ENCODE peak calls at places on chromosomes 6 and 20, in seven cellular contexts. H is HepG2, X is H1, K is HCT116, U is K562, I is endothelial cell of umbilical vein, R is GM12878. L is an unnamed sample.

GRCh38 chr6:68958327-68958726 is 323.2 kb downstream of the ADGRB3 start:
- DNase-seq in H (peak; percentile 2), X (no peak), K (no peak), U (no peak), I (no peak), R (no peak), L (peak; percentile 53)

GRCh38 chr20:38658879-38659612 is 57.4 kb downstream of the ARHGAP40 start:
- DNase-seq in H (peak; percentile 60), X (no peak), K (peak; percentile 43), U (peak; percentile 64), I (peak; percentile 16), R (no peak), L (no peak)

GRCh38 chr6:14317616-14318015 is 200.0 kb downstream of the CD83 start:
- DNase-seq in H (no peak), X (no peak), K (no peak), U (no peak), I (no peak), R (no peak), L (no peak)

GRCh38 chr20:36501367-36502006 is 39.8 kb upstream of the MYL9 start:
- DNase-seq in H (no peak), X (no peak), K (no peak), U (no peak), I (no peak), R (no peak), L (no peak)

GRCh38 chr20:13546497-13547131 is 92.1 kb downstream of the TASP1 start:
- DNase-seq in H (peak; percentile 83), X (peak; percentile 39), K (peak; percentile 69), U (peak; percentile 39), I (peak; percentile 72), R (peak; percentile 17), L (peak; percentile 10)

GRCh38 chr6:53725791-53726575 is 60.4 kb upstream of the KLHL31 start:
- DNase-seq in H (peak; percentile 72), X (peak; percentile 39), K (no peak), U (peak; percentile 81), I (peak; percentile 70), R (no peak), L (peak; percentile 22)

GRCh38 chr6:89818977-89819335 is 638 bp downstream of the MDN1 start:
- DNase-seq in H (peak; percentile 43), X (no peak), K (no peak), U (no peak), I (peak; percentile 60), R (no peak), L (peak; percentile 14)

GRCh38 chr6:82022614-82023102 is 224.9 kb downstream of the IBTK start:
- DNase-seq in H (peak; percentile 39), X (no peak), K (peak; percentile 73), U (no peak), I (peak; percentile 77), R (no peak), L (no peak)

GRCh38 chr6:11595903-11596302 is 58.4 kb downstream of the TMEM170B start:
- DNase-seq in H (no peak), X (no peak), K (no peak), U (no peak), I (peak; percentile 19), R (no peak), L (no peak)

GRCh38 chr6:77440206-77440976 is 22.9 kb downstream of the HTR1B start:
- DNase-seq in H (no peak), X (no peak), K (no peak), U (no peak), I (no peak), R (no peak), L (no peak)

GRCh38 chr6:47709160-47709559 is 10.8 kb downstream of the ADGRF4 start:
- DNase-seq in H (no peak), X (no peak), K (no peak), U (no peak), I (no peak), R (no peak), L (no peak)

GRCh38 chr6:119541132-119541905 is 191.8 kb upstream of the MAN1A1 start:
- DNase-seq in H (no peak), X (no peak), K (peak; percentile 88), U (no peak), I (no peak), R (no peak), L (peak; percentile 37)

GRCh38 chr20:32010666-32011065 is 428 bp downstream of the CCM2L start:
- DNase-seq in H (no peak), X (no peak), K (no peak), U (no peak), I (no peak), R (no peak), L (no peak)

GRCh38 chr6:133424359-133424758 is 183.2 kb downstream of the EYA4 start:
- DNase-seq in H (no peak), X (no peak), K (no peak), U (no peak), I (no peak), R (no peak), L (no peak)

GRCh38 chr6:130560231-130560630 is 194.4 kb downstream of the TMEM200A start:
- DNase-seq in H (no peak), X (no peak), K (no peak), U (no peak), I (no peak), R (no peak), L (no peak)

GRCh38 chr20:46562373-46563169 is 12.1 kb upstream of the OCSTAMP start:
- DNase-seq in H (peak; percentile 87), X (peak; percentile 50), K (peak; percentile 47), U (peak; percentile 88), I (peak; percentile 80), R (no peak), L (no peak)

GRCh38 chr20:50303573-50304500 is 113.2 kb downstream of the CEBPB start:
- DNase-seq in H (peak; percentile 89), X (no peak), K (no peak), U (peak; percentile 56), I (peak; percentile 42), R (no peak), L (peak; percentile 2)

GRCh38 chr6:72530152-72530551 is 91.7 kb upstream of the KCNQ5 start:
- DNase-seq in H (no peak), X (no peak), K (no peak), U (no peak), I (no peak), R (no peak), L (no peak)

GRCh38 chr20:64148581-64148980 is 15.7 kb upstream of the MYT1 start:
- DNase-seq in H (no peak), X (no peak), K (no peak), U (no peak), I (no peak), R (no peak), L (no peak)

DNA sequence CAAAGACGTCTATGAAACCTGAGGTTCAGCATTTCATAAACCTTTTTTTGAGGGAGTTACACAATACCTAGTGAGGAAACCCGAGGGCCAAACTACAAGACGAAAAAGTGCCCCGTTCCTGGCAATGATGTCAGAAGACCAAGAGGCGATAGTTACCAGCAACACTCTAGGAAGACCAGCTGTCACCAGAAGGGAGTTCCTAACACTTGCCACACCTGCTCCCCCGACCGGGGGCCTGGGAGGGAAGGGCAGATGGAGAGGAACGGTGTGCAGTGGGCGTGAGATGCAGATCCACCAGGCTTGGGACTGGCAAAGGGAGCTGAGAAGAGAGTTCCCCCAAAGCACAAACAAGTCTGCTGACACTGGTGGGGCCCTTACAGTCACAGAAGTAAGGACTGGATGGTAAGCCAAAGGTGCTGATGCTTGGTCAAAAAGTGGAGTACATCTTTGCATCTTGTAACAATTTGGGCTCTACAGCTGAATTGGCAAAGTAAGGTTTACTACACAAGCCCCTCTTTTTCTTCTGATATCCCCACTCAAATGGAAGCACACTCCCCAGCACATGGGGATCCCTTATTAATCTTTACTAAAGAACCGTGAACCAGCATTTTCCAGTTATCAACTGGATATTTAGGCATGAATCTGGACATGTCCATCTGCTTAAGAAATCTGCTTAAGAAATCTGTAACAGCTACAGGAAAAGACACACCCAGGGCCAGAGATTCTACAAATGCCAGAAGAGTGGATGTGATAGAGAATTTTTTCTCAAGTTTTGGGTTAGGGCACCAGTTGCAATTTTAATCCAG is 38.5 kb downstream of the PANK2 start:
- DNase-seq in H (no peak), X (no peak), K (no peak), U (no peak), I (no peak), R (no peak), L (no peak)
- H3K9ac ChIP-seq in H (no peak overlapping the region), X (no peak overlapping the region), K (no peak overlapping the region), U (no peak overlapping the region), I (no peak overlapping the region), R (no peak overlapping the region), L (no peak overlapping the region)

DNA sequence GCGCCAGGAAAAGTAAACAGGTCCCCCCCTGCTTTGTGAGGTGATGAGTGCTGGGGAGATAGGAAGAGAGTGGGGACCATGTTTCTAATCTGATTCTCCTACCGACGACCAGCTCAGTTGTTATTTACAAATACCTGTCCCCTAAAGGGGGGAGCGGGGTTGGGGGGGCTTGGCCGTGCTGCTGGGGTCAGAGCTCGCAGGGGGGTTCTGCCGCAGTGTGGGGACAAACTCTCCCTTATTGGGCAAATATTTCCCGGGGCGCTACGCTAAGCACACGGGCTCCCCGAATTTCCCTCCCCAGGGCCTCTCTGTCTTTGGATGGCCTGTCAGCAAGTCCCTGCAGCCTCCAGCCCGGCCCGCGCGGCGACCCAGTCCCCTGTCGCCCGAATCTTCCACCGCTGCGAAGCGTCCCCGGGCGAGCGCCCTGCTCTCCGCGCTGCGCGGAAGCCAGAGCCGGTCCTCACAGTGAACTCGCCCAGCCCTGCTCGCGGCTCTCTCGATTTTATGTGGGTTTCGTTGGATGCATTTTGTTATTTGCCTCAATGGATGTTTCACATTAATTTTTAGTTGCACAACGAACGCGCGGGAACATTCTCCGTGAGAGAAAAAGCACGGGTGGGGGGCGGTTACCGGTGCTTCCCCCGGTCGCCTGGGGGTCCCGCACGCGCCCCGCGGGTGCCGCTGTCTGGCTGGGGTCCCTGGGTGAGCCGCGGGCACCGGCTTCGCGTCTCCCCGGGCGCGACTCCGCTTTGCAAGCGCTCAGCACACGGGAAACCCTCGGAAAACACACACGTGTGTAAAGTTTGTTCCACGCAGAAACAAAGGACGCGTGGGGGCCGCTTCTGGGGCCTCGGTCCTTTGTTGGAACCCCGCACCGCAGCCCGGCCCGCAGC is 1.5 kb upstream of the STX16 start:
- DNase-seq in H (no peak), X (no peak), K (no peak), U (no peak), I (no peak), R (no peak), L (no peak)
- TF ChIP-seq EZH2 in H (no peak), X (peak; percentile 20), K (no peak), U (no peak), I (no peak), R (no peak), L (no peak)

DNA sequence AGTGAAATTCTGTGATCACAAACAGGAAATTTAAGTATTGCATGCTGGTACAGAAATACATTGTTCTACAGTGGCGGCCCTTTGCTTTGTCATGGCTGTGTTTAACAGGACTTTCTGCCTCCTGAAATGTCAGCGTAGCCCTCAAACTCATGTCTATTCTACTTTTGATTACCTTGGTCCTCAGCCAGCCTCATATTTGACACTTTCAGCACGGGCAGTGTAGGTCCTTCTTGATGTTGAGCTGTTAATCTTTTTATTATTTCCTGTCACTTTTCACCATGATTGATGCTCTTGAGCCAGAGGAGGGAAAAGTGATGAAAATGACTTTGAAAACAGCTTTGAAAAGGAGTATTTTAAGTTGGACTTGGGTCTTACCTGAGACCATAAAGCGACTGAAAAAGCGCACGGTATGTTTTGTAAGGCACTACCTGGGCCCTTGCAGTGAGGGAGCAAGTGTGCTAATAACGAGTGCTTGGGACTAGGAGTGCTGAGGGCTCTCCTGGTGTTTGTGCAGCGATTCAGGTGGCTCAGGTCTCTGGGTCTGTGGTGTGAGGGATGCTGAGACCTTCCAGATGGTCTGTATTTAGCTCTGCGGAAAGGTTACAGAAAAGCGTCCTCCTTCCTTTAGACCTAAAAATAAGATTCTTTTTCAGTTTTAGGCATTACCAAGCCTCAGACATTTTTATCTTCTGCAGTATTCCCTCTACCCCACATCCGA is 45.2 kb upstream of the RREB1 start:
- DNase-seq in H (no peak), X (no peak), K (no peak), U (no peak), I (peak; percentile 50), R (no peak), L (no peak)
- TF ChIP-seq POLR2AphosphoS5 in H (no peak), X (no peak), K (no peak), U (no peak), I (no peak), R (no peak), L (no peak)

GRCh38 chr20:48066256-48066655 is 281.0 kb upstream of the SULF2 start:
- DNase-seq in H (no peak), X (no peak), K (no peak), U (no peak), I (peak; percentile 25), R (no peak), L (no peak)
- H3K9ac ChIP-seq in H (no peak overlapping the region), X (no peak overlapping the region), K (no peak overlapping the region), U (no peak overlapping the region), I (no peak overlapping the region), R (no peak overlapping the region), L (no peak overlapping the region)

L was measured in SK-N-MC.